ENCODE peak calls at places on chromosomes 7 and 10, in seven cellular contexts. N is GM12865, W is endothelial cell, V is breast epithelium, F is left lung, K is left ventricle myocardium inferior, X is choroid plexus epithelial cell. D is an unnamed sample.

GRCh38 chr7:97317575-97317974 is 200.1 kb downstream of the SDHAF3 start:
- DNase-seq in N (no peak), W (no peak), V (no peak), F (no peak), K (no peak), X (peak), D (no peak)

GRCh38 chr10:71263376-71263775 is 51.0 kb downstream of the UNC5B start:
- DNase-seq in N (no peak), W (peak), V (no peak), F (peak), K (peak), X (no peak), D (no peak)

GRCh38 chr7:64872351-64872750 is 30.7 kb upstream of the ZNF273 start:
- DNase-seq in N (no peak), W (no peak), V (no peak), F (no peak), K (no peak), X (no peak), D (no peak)

GRCh38 chr7:123966936-123967335 is 41.9 kb downstream of the SPAM1 start:
- DNase-seq in N (peak), W (no peak), V (no peak), F (no peak), K (no peak), X (no peak), D (no peak)

GRCh38 chr10:58982470-58983239 is 193.8 kb upstream of the PHYHIPL start:
- DNase-seq in N (no peak), W (no peak), V (no peak), F (no peak), K (no peak), X (no peak), D (no peak)

GRCh38 chr7:130071701-130072622 is 1.6 kb downstream of the KLHDC10 start:
- DNase-seq in N (peak), W (peak), V (no peak), F (no peak), K (no peak), X (peak), D (peak)

GRCh38 chr7:7524121-7524520 is 11.6 kb downstream of the COL28A1 start:
- DNase-seq in N (no peak), W (no peak), V (no peak), F (no peak), K (no peak), X (no peak), D (no peak)

GRCh38 chr7:151062399-151063211 is 3.2 kb downstream of the SLC4A2 start:
- DNase-seq in N (no peak), W (peak), V (no peak), F (peak), K (no peak), X (peak), D (no peak)

GRCh38 chr7:107582906-107583305 is 2.9 kb downstream of the BCAP29 start:
- DNase-seq in N (no peak), W (no peak), V (no peak), F (no peak), K (no peak), X (peak), D (no peak)

GRCh38 chr10:23310443-23310842 is 34.2 kb downstream of the C10orf67 start:
- DNase-seq in N (no peak), W (no peak), V (no peak), F (no peak), K (no peak), X (peak), D (no peak)

GRCh38 chr10:62810131-62810530 is 5.6 kb downstream of the ADO start:
- DNase-seq in N (no peak), W (no peak), V (no peak), F (no peak), K (no peak), X (no peak), D (no peak)

GRCh38 chr7:96401200-96401599 is 79.3 kb upstream of the SLC25A13 start:
- DNase-seq in N (no peak), W (no peak), V (no peak), F (no peak), K (no peak), X (no peak), D (no peak)

GRCh38 chr7:17781491-17782215 is 158.6 kb downstream of the SNX13 start:
- DNase-seq in N (no peak), W (no peak), V (no peak), F (no peak), K (no peak), X (peak), D (peak)

GRCh38 chr10:20993387-20994170 is 96.5 kb upstream of the NEBL start:
- DNase-seq in N (no peak), W (no peak), V (no peak), F (no peak), K (no peak), X (peak), D (peak)

GRCh38 chr10:70602665-70603438 is at the start of gene PRF1:
- DNase-seq in N (no peak), W (no peak), V (peak), F (no peak), K (no peak), X (no peak), D (no peak)

GRCh38 chr10:34622914-34623313 is 192.2 kb downstream of the PARD3 start:
- DNase-seq in N (no peak), W (no peak), V (no peak), F (no peak), K (no peak), X (no peak), D (no peak)

GRCh38 chr10:112799038-112799437 is 151.0 kb upstream of the TCF7L2 start:
- DNase-seq in N (no peak), W (no peak), V (no peak), F (no peak), K (no peak), X (no peak), D (no peak)

GRCh38 chr10:81541517-81541916 is 333.5 kb upstream of the NRG3 start:
- DNase-seq in N (no peak), W (no peak), V (no peak), F (no peak), K (no peak), X (no peak), D (no peak)

GRCh38 chr7:80047856-80048459 is 86.7 kb upstream of the GNAI1 start:
- DNase-seq in N (no peak), W (no peak), V (no peak), F (no peak), K (no peak), X (peak), D (peak)

GRCh38 chr7:37977243-37977642 is 56.8 kb downstream of the EPDR1 start:
- DNase-seq in N (no peak), W (no peak), V (no peak), F (no peak), K (no peak), X (no peak), D (peak)

GRCh38 chr10:61250131-61250530 is 203.1 kb downstream of the TMEM26 start:
- DNase-seq in N (no peak), W (no peak), V (no peak), F (no peak), K (no peak), X (no peak), D (no peak)

GRCh38 chr10:51838506-51838905 is 139.1 kb upstream of the CSTF2T start:
- DNase-seq in N (no peak), W (no peak), V (no peak), F (no peak), K (no peak), X (no peak), D (no peak)

GRCh38 chr7:55144333-55144954 is 125.6 kb downstream of the EGFR start:
- DNase-seq in N (no peak), W (no peak), V (no peak), F (no peak), K (no peak), X (no peak), D (no peak)

GRCh38 chr7:148191391-148192076 is 399.0 kb upstream of the C7orf33 start:
- DNase-seq in N (no peak), W (no peak), V (no peak), F (no peak), K (no peak), X (no peak), D (no peak)

GRCh38 chr7:91565499-91566331 is 301.5 kb downstream of the FZD1 start:
- DNase-seq in N (no peak), W (no peak), V (peak), F (no peak), K (no peak), X (no peak), D (peak)

GRCh38 chr7:41156268-41156667 is 546.6 kb downstream of the INHBA start:
- DNase-seq in N (no peak), W (no peak), V (no peak), F (no peak), K (no peak), X (peak), D (peak)

GRCh38 chr7:157437519-157438061 is 100.8 kb downstream of the DNAJB6 start:
- DNase-seq in N (no peak), W (no peak), V (no peak), F (peak), K (no peak), X (no peak), D (no peak)

GRCh38 chr7:111852081-111852480 is 289.8 kb upstream of the IMMP2L start:
- DNase-seq in N (no peak), W (no peak), V (no peak), F (no peak), K (no peak), X (no peak), D (no peak)

GRCh38 chr7:111858331-111858730 is 296.0 kb upstream of the IMMP2L start:
- DNase-seq in N (no peak), W (no peak), V (no peak), F (no peak), K (no peak), X (no peak), D (no peak)

GRCh38 chr7:111855161-111855841 is 293.0 kb upstream of the IMMP2L start:
- DNase-seq in N (peak), W (peak), V (no peak), F (no peak), K (no peak), X (peak), D (peak)

GRCh38 chr7:111855842-111856227 is 293.5 kb upstream of the IMMP2L start:
- DNase-seq in N (no peak), W (peak), V (no peak), F (no peak), K (no peak), X (peak), D (peak)

DNA sequence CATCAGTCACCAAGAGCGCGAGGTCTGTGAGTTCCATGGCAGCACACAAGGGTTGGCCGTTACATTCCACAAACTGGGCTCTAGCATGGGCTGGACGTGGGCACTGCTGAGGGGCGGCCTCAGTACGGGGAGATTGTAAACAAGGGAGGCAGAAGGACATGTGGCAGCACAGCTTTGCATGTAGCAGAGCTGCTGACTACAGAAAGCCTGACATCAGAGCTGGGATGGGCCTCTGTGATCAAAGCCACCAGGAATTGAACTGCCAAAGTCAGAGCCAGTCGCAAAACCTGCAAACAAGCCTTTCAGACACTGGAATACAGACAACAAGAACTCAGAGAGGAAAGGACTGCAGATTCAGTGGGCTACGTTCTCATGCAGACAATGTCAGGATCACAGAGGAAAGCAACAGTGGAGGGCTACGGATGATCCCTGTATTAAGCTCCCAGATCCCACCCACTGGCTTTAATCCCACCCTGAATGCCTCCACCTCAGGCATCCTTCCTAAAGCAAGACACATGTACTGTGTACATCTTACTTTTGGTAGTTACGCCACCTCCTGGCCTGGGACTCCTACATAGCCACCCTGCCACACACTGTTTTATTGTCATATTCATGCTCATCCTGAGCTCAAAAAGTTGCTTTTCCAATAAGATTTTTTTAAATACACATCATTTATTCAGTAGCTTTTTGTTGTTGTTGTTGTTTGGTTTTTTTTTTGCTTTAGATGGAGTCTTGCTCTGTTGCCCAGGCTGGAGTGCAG is 291.1 kb upstream of the IMMP2L start:
- DNase-seq in N (peak), W (no peak), V (no peak), F (no peak), K (no peak), X (peak), D (no peak)
- TF ChIP-seq CTCF in N (peak), W (no peak), V (no peak), F (no peak), K (no peak), X (peak), D (no peak)

GRCh38 chr10:89224697-89225443 is 17.8 kb upstream of the CH25H start:
- DNase-seq in N (no peak), W (peak), V (no peak), F (peak), K (peak), X (peak), D (no peak)
- TF ChIP-seq CTCF in N (no peak), W (peak), V (no peak), F (peak), K (peak), X (peak), D (peak)

DNA sequence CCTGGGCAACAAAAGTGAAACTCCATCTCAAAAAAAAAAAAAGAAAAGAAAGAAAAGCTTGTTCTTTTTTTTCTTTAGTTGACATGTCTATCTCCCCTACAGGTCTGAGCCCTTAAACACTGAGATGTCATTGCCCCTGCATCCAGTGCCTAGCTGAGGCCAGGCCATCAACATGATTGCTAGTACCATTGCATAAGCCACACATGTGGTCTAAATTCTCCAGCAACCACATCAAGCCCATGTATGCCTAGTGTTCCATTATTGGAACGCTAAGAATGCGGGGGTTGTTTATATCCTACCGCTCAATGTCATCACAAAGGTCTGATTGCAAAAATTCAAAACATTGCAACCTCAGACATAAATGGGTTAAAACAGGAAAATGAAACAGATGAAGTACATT is 62.7 kb downstream of the NPTX2 start:
- DNase-seq in N (no peak), W (no peak), V (no peak), F (no peak), K (no peak), X (no peak), D (no peak)
- TF ChIP-seq CTCF in N (no peak), W (no peak), V (no peak), F (no peak), K (no peak), X (no peak), D (no peak)

GRCh38 chr10:29140991-29141390 is 147.9 kb upstream of the LYZL1 start:
- DNase-seq in N (no peak), W (no peak), V (no peak), F (no peak), K (no peak), X (peak), D (peak)

GRCh38 chr10:29141761-29142160 is 147.1 kb upstream of the LYZL1 start:
- DNase-seq in N (no peak), W (no peak), V (no peak), F (no peak), K (no peak), X (no peak), D (no peak)

GRCh38 chr10:29144126-29144525 is 144.7 kb upstream of the LYZL1 start:
- DNase-seq in N (no peak), W (no peak), V (no peak), F (no peak), K (no peak), X (peak), D (no peak)

GRCh38 chr10:29140151-29140550 is 148.7 kb upstream of the LYZL1 start:
- DNase-seq in N (no peak), W (no peak), V (no peak), F (no peak), K (no peak), X (no peak), D (no peak)

DNA sequence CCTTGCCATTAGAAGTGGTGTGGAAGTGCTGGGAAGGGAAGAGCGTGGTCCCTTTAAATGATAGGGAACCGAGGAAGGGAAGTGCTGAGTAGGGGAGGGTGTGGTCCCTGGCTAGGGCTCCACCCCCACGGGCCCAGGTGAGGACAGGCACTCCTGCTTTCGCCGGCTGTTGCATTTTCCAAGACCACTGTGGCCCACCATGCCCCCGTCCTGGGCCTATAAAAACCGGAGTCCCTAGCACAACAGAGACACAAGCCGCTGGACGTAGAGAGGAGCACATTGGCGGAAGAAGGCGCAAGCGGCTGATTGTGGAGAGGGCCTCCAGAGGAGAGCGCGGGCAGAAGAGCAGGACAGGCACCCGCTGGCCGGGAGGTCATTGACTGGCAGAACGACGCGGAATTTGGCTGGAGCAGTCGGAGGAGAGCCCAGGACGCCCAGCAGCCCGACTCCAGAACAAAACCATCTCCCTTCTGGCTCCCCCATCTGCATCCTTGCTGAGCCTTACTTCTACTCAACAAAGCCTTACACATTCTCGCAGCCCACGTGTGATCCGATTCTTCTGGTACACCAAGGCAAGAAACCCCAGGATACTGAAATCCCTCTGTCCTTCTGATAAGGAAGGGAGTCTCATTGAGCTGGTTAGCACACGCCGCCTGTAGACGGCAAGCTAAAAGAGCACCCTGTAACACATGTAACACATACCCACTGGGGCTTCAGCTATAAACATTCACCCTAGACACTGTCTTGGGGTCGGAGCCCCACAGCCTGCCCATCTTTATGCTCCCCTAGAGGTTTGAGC is 146.2 kb upstream of the LYZL1 start:
- DNase-seq in N (no peak), W (no peak), V (no peak), F (no peak), K (no peak), X (no peak), D (no peak)
- TF ChIP-seq CTCF in N (no peak), W (no peak), V (no peak), F (no peak), K (no peak), X (no peak), D (no peak)

GRCh38 chr10:72316748-72317435 is 37.8 kb downstream of the DNAJB12 start:
- DNase-seq in N (no peak), W (no peak), V (no peak), F (peak), K (peak), X (no peak), D (no peak)
- TF ChIP-seq CTCF in N (no peak), W (no peak), V (no peak), F (no peak), K (no peak), X (no peak), D (no peak)

GRCh38 chr7:47435889-47436312 is 146.0 kb downstream of the TNS3 start:
- DNase-seq in N (peak), W (peak), V (peak), F (no peak), K (peak), X (peak), D (peak)
- TF ChIP-seq CTCF in N (peak), W (no peak), V (peak), F (peak), K (peak), X (peak), D (peak)

GRCh38 chr7:28469562-28469961 is 57.2 kb downstream of the CREB5 start:
- DNase-seq in N (no peak), W (no peak), V (no peak), F (no peak), K (no peak), X (no peak), D (no peak)

GRCh38 chr7:28470344-28470743 is 58.0 kb downstream of the CREB5 start:
- DNase-seq in N (no peak), W (no peak), V (no peak), F (no peak), K (no peak), X (no peak), D (no peak)

GRCh38 chr7:28474267-28474618 is 61.9 kb downstream of the CREB5 start:
- DNase-seq in N (no peak), W (no peak), V (no peak), F (no peak), K (no peak), X (no peak), D (no peak)

GRCh38 chr7:28473567-28474266 is 61.4 kb downstream of the CREB5 start:
- DNase-seq in N (no peak), W (no peak), V (no peak), F (no peak), K (peak), X (no peak), D (no peak)

GRCh38 chr7:28472332-28472731 is 60.0 kb downstream of the CREB5 start:
- DNase-seq in N (no peak), W (no peak), V (no peak), F (no peak), K (no peak), X (no peak), D (no peak)
- TF ChIP-seq CTCF in N (no peak), W (no peak), V (no peak), F (no peak), K (no peak), X (no peak), D (no peak)

GRCh38 chr7:78473902-78474301 is 675.3 kb downstream of the PHTF2 start:
- DNase-seq in N (no peak), W (no peak), V (no peak), F (no peak), K (no peak), X (no peak), D (no peak)
- TF ChIP-seq CTCF in N (no peak), W (no peak), V (no peak), F (no peak), K (no peak), X (no peak), D (no peak)

GRCh38 chr7:24721378-24722030 is 35.8 kb downstream of the GSDME start:
- DNase-seq in N (no peak), W (no peak), V (no peak), F (no peak), K (no peak), X (no peak), D (peak)
- TF ChIP-seq CTCF in N (no peak), W (no peak), V (no peak), F (no peak), K (no peak), X (no peak), D (no peak)